ENCODE peak calls at places on chromosomes 13 and 19, in eight cellular contexts. Z is fibroblast of lung; A is CD4-positive, CD25-positive, alpha-beta regulatory T cell; V is osteoblast; Y is activated CD8-positive, alpha-beta memory T cell treated with anti-CD3 and anti-CD28 coated beads for 24 hours; I is RPMI8226; Q is dorsolateral prefrontal cortex; W is head of caudate nucleus. F is an unnamed sample.

GRCh38 chr19:17035842-17036424 is 9.3 kb upstream of the CPAMD8 start:
- DNase-seq in I (peak; percentile 49), W (peak; percentile 28), V (peak; percentile 44), Y (no peak), Z (no peak), A (no peak), Q (no peak), F (no peak)

GRCh38 chr13:51070005-51070649 is 40.9 kb downstream of the C13orf42 start:
- DNase-seq in Q (peak; percentile 87), I (peak; percentile 67), A (peak; percentile 92), Y (peak; percentile 89), Z (peak; percentile 60), V (peak; percentile 90), W (peak; percentile 94), F (peak; percentile 86)

GRCh38 chr13:51519839-51520238 is 64.4 kb upstream of the WDFY2 start:
- DNase-seq in I (no peak), Z (peak; percentile 39), Q (no peak), A (no peak), W (no peak), Y (no peak), V (no peak), F (peak; percentile 46)

GRCh38 chr13:110576736-110577476 is 15.4 kb upstream of the RAB20 start:
- DNase-seq in Z (no peak), I (no peak), Y (no peak), Q (no peak), W (no peak), V (no peak), A (no peak), F (no peak)

GRCh38 chr13:36323951-36324566 is 22.1 kb downstream of the SPART start:
- DNase-seq in A (no peak), Z (peak; percentile 60), Y (no peak), W (no peak), Q (no peak), V (no peak), I (no peak), F (no peak)

GRCh38 chr19:51394045-51394836 is 3.9 kb upstream of the C19orf84 start:
- DNase-seq in Q (peak; percentile 89), A (peak; percentile 99), V (peak; percentile 99), Z (peak; percentile 98), Y (peak; percentile 92), I (peak; percentile 98), W (peak; percentile 94), F (no peak)

GRCh38 chr19:8158411-8159074 is 9.2 kb upstream of the FBN3 start:
- DNase-seq in I (peak; percentile 83), Q (no peak), W (peak; percentile 65), Y (peak; percentile 64), Z (peak; percentile 67), V (peak; percentile 83), A (peak; percentile 85), F (peak; percentile 89)

GRCh38 chr13:41295973-41296372 is 15.1 kb upstream of the NAA16 start:
- DNase-seq in Y (no peak), A (no peak), Q (no peak), I (no peak), V (no peak), W (no peak), Z (no peak), F (no peak)

GRCh38 chr13:80562423-80562822 is 221.5 kb upstream of the SPRY2 start:
- DNase-seq in I (no peak), A (no peak), Y (no peak), Q (no peak), W (no peak), V (no peak), Z (no peak), F (no peak)